ENCODE peak calls at places on chromosomes 16 and 17, in eight cellular contexts. E is ovary, J is aorta, Z is left ventricle myocardium inferior, O is lung, W is endodermal cell, S is coronary artery, T is A549. R is an unnamed sample.
A peak's percentile ranks its signal among the peaks of the same experiment; 100 is the strongest.

GRCh38 chr17:74730491-74731346 is 6.3 kb upstream of the RAB37 start:
- DNase-seq in E (no peak), J (peak; percentile 47), Z (no peak), O (no peak), W (no peak), S (no peak), T (no peak), R (no peak)

GRCh38 chr17:45225051-45225700 is 3.5 kb downstream of the FMNL1 start:
- DNase-seq in E (no peak), J (peak; percentile 50), Z (no peak), O (no peak), W (no peak), S (no peak), T (peak; percentile 20), R (no peak)

GRCh38 chr17:73420897-73421296 is 109.1 kb upstream of the CDC42EP4 start:
- DNase-seq in E (no peak), J (no peak), Z (no peak), O (no peak), W (peak; percentile 74), S (no peak), T (peak; percentile 65), R (peak; percentile 40)

GRCh38 chr17:81329279-81329926 is 34.3 kb upstream of the SLC38A10 start:
- DNase-seq in E (peak; percentile 89), J (peak; percentile 84), Z (peak; percentile 85), O (peak; percentile 88), W (peak; percentile 96), S (no peak), T (peak; percentile 93), R (peak; percentile 76)

GRCh38 chr17:56699186-56699895 is 105.8 kb downstream of the NOG start:
- DNase-seq in E (no peak), J (peak; percentile 74), Z (peak; percentile 19), O (peak; percentile 58), W (peak; percentile 97), S (no peak), T (peak; percentile 97), R (peak; percentile 96)

GRCh38 chr16:22646948-22647556 is 136.4 kb downstream of the NPIPB5 start:
- DNase-seq in E (no peak), J (no peak), Z (no peak), O (no peak), W (peak; percentile 31), S (peak; percentile 36), T (no peak), R (no peak)

GRCh38 chr17:17851603-17852002 is 14.8 kb upstream of the SREBF1 start:
- DNase-seq in E (no peak), J (no peak), Z (no peak), O (no peak), W (no peak), S (no peak), T (no peak), R (no peak)

GRCh38 chr17:51128089-51128488 is 7.4 kb upstream of the SPAG9 start:
- DNase-seq in E (no peak), J (no peak), Z (no peak), O (no peak), W (peak; percentile 63), S (no peak), T (peak; percentile 63), R (no peak)

GRCh38 chr16:12417830-12418229 is 385.9 kb downstream of the CPPED1 start:
- DNase-seq in E (no peak), J (no peak), Z (no peak), O (no peak), W (no peak), S (no peak), T (no peak), R (no peak)

GRCh38 chr16:29007865-29008593 is 23.2 kb downstream of the LAT start:
- DNase-seq in E (no peak), J (no peak), Z (no peak), O (no peak), W (no peak), S (no peak), T (no peak), R (peak; percentile 61)

GRCh38 chr16:58422809-58423208 is 30.5 kb downstream of the GINS3 start:
- DNase-seq in E (no peak), J (no peak), Z (peak; percentile 46), O (no peak), W (no peak), S (no peak), T (no peak), R (no peak)

DNA sequence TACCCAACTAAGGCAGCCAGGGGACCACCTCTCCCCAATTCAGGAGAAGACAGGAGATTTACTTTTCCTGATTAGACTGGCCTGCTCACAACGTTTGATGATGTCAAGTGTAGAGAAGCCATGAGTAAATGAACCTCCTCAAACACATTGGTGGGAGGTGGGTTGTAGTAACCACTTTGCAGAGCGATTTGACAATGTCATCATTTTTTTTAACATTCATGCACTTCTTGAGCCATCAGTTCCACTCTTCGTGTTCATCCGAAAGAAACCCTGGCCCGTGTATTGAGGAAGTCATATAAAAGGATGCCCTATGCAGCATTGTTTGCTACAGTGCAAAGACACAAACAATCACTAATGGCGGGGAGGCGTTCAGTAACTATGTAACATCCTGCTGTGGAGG is 5.5 kb upstream of the KRT19 start:
- DNase-seq in E (no peak), J (peak; percentile 4), Z (no peak), O (no peak), W (no peak), S (no peak), T (no peak), R (no peak)
- H3K27ac ChIP-seq in E (no peak overlapping the region), J (no peak overlapping the region), Z (no peak overlapping the region), O (no peak overlapping the region), W (no peak overlapping the region), S (no peak overlapping the region), T (no peak overlapping the region), R (no peak overlapping the region)

GRCh38 chr16:71338193-71338592 is 20.3 kb upstream of the CALB2 start:
- DNase-seq in E (no peak), J (no peak), Z (no peak), O (no peak), W (no peak), S (no peak), T (peak; percentile 64), R (no peak)

GRCh38 chr16:71340406-71340805 is 18.1 kb upstream of the CALB2 start:
- DNase-seq in E (no peak), J (no peak), Z (no peak), O (no peak), W (no peak), S (no peak), T (no peak), R (no peak)

GRCh38 chr16:71338632-71339031 is 19.9 kb upstream of the CALB2 start:
- DNase-seq in E (no peak), J (no peak), Z (no peak), O (no peak), W (no peak), S (no peak), T (no peak), R (no peak)

GRCh38 chr16:71337631-71338030 is 20.9 kb upstream of the CALB2 start:
- DNase-seq in E (no peak), J (no peak), Z (no peak), O (no peak), W (no peak), S (no peak), T (no peak), R (no peak)

GRCh38 chr16:71339481-71340171 is 18.9 kb upstream of the CALB2 start:
- DNase-seq in E (no peak), J (no peak), Z (no peak), O (no peak), W (no peak), S (no peak), T (no peak), R (no peak)
- H3K27ac ChIP-seq in E (no peak overlapping the region), J (no peak overlapping the region), Z (no peak overlapping the region), O (no peak overlapping the region), W (no peak overlapping the region), S (no peak overlapping the region), T (no peak overlapping the region), R (no peak overlapping the region)

GRCh38 chr17:77286391-77286640 is 145.5 kb downstream of the SEC14L1 start:
- DNase-seq in E (no peak), J (no peak), Z (no peak), O (no peak), W (no peak), S (no peak), T (no peak), R (no peak)
- H3K27ac ChIP-seq in E (no peak overlapping the region), J (no peak overlapping the region), Z (peak overlapping the region; percentile 93), O (peak overlapping the region; percentile 17), W (no peak overlapping the region), S (no peak overlapping the region), T (peak overlapping the region; percentile 91), R (peak overlapping the region; percentile 76)

DNA sequence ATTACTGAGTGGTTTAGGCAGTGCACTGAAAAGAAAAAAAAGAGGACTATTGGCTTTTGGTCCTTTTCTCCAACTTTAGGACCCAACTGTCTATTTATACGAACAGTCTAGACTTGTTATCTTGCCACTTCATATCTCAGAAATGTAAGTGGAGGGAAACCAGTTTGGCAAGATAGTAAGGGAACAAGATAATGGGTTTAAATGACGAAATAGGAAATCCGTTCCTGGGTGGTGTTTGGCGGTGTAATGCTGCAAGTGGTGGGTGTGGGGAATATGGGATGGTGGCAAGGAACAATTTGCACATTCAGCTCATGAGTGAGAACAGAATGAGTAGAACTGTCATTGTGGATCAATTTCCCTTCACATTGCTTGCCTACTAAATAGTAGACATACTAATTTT is 44.7 kb downstream of the GRB7 start:
- DNase-seq in E (no peak), J (no peak), Z (no peak), O (peak; percentile 43), W (no peak), S (no peak), T (no peak), R (peak; percentile 34)
- H3K27ac ChIP-seq in E (no peak overlapping the region), J (no peak overlapping the region), Z (no peak overlapping the region), O (no peak overlapping the region), W (no peak overlapping the region), S (no peak overlapping the region), T (no peak overlapping the region), R (no peak overlapping the region)

DNA sequence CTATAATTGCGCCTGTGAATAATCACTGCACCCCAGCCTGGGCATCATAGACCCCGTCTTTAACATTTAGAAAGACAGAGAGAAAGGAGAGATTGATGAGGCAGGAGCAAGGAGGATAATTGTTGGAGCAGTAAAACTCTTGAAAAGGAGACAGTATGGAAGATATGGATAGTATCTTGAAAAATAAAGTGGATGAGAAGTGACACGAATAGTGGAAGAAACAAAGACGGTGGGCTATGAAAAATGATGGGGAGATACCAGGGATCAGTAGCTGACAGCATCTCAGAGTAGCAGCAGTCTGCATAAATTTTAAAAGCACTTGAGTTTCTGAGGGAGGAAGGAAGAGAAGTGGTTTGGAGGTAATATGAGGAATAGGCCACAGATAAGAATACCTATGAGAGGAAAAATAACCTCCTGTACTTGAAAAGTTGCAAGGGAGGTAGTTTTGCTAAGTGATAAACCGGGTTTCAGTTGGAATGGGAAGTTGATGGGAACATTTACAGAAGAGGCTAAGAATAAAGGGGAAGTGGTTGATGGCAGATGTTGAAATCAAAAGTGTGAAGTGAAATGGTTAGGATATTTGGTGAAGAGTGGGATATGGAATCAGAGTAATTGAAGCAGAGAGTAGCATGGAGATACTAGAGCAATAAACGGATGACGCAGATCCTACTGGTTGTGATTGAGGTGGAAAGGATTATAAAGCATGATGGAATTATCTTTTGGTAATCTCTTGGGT is 1.8 kb upstream of the PPM1D start:
- DNase-seq in E (no peak), J (no peak), Z (no peak), O (no peak), W (no peak), S (no peak), T (no peak), R (no peak)
- H3K27ac ChIP-seq in E (peak overlapping the region; percentile 96), J (no peak overlapping the region), Z (peak overlapping the region; percentile 99), O (no peak overlapping the region), W (no peak overlapping the region), S (no peak overlapping the region), T (no peak overlapping the region), R (no peak overlapping the region)

GRCh38 chr17:19269641-19270040 is 32.5 kb downstream of the EPN2 start:
- DNase-seq in E (no peak), J (no peak), Z (no peak), O (no peak), W (no peak), S (no peak), T (no peak), R (no peak)
- H3K27ac ChIP-seq in E (no peak overlapping the region), J (no peak overlapping the region), Z (peak overlapping the region; percentile 85), O (peak overlapping the region; percentile 48), W (no peak overlapping the region), S (peak overlapping the region; percentile 69), T (no peak overlapping the region), R (no peak overlapping the region)

R was measured in brain microvascular endothelial cell.